ENCODE peak calls at places on chromosome X, in seven cellular contexts. R, M, A, U, J, L and H are unnamed samples.

GRCh38 chrX:54447461-54447860 is 7.3 kb downstream of the TSR2 start:
- DNase-seq in R (no peak), M (no peak), A (no peak), U (no peak), J (peak), L (peak), H (no peak)

GRCh38 chrX:30593435-30594200 is 16.1 kb upstream of the TASL start:
- DNase-seq in R (no peak), M (no peak), A (no peak), U (peak), J (peak), L (no peak), H (no peak)

GRCh38 chrX:78092296-78092695 is 11.8 kb upstream of the PGK1 start:
- DNase-seq in R (no peak), M (no peak), A (peak), U (peak), J (peak), L (no peak), H (no peak)

GRCh38 chrX:1434871-1435240 is 17.9 kb downstream of the ASMTL start:
- DNase-seq in R (no peak), M (no peak), A (no peak), U (no peak), J (no peak), L (no peak), H (no peak)

GRCh38 chrX:40773809-40774208 is 38.5 kb upstream of the MED14 start:
- DNase-seq in R (no peak), M (no peak), A (peak), U (no peak), J (peak), L (no peak), H (no peak)

GRCh38 chrX:118847676-118848075 is 24.1 kb downstream of the ZCCHC12 start:
- DNase-seq in R (no peak), M (peak), A (peak), U (peak), J (peak), L (peak), H (no peak)

GRCh38 chrX:150184487-150184886 is 178.6 kb upstream of the MAMLD1 start:
- DNase-seq in R (no peak), M (no peak), A (peak), U (no peak), J (no peak), L (no peak), H (no peak)

GRCh38 chrX:108001218-108001814 is 19.1 kb upstream of the TEX13B start:
- DNase-seq in R (no peak), M (no peak), A (peak), U (peak), J (peak), L (peak), H (no peak)

GRCh38 chrX:149871940-149872339 is 9.0 kb upstream of the MAGEA8 start:
- DNase-seq in R (peak), M (no peak), A (no peak), U (peak), J (peak), L (peak), H (no peak)

GRCh38 chrX:133792198-133792953 is 193.0 kb downstream of the GPC3 start:
- DNase-seq in R (peak), M (peak), A (peak), U (peak), J (peak), L (peak), H (peak)

GRCh38 chrX:18810416-18810815 is 103.0 kb downstream of the PPEF1 start:
- DNase-seq in R (no peak), M (no peak), A (no peak), U (no peak), J (no peak), L (no peak), H (no peak)

GRCh38 chrX:36583674-36584073 is 424.5 kb upstream of the FAM47C start:
- DNase-seq in R (no peak), M (no peak), A (no peak), U (no peak), J (no peak), L (no peak), H (no peak)

GRCh38 chrX:151359931-151360871 is 36.8 kb upstream of the VMA21 start:
- DNase-seq in R (peak), M (peak), A (no peak), U (peak), J (peak), L (peak), H (peak)

GRCh38 chrX:153882086-153882498 is 3.9 kb downstream of the L1CAM start:
- DNase-seq in R (no peak), M (no peak), A (no peak), U (no peak), J (no peak), L (no peak), H (no peak)

GRCh38 chrX:121876316-121876715 is 828.9 kb downstream of the GLUD2 start:
- DNase-seq in R (no peak), M (no peak), A (peak), U (no peak), J (no peak), L (no peak), H (no peak)

GRCh38 chrX:72308566-72309296 is 3.0 kb upstream of the CITED1 start:
- DNase-seq in R (no peak), M (peak), A (peak), U (no peak), J (peak), L (peak), H (no peak)

GRCh38 chrX:71095971-71096701 is 485 bp downstream of the FOXO4 start:
- DNase-seq in R (no peak), M (peak), A (no peak), U (peak), J (peak), L (no peak), H (no peak)

GRCh38 chrX:146224442-146224841 is 406.8 kb downstream of the SLITRK2 start:
- DNase-seq in R (no peak), M (no peak), A (no peak), U (no peak), J (peak), L (peak), H (no peak)

GRCh38 chrX:22081475-22082092 is 49.5 kb downstream of the PHEX start:
- DNase-seq in R (peak), M (peak), A (peak), U (peak), J (peak), L (peak), H (peak)

GRCh38 chrX:13028871-13029336 is 15.5 kb downstream of the FAM9C start:
- DNase-seq in R (no peak), M (no peak), A (no peak), U (no peak), J (peak), L (peak), H (no peak)

GRCh38 chrX:111133389-111133788 is 37.4 kb downstream of the PAK3 start:
- DNase-seq in R (no peak), M (no peak), A (no peak), U (no peak), J (no peak), L (no peak), H (no peak)